ENCODE peak calls at places on chromosomes 11 and 22, in nine cellular contexts. P is AG09309, T is MCF 10A, H is H9, S is WERI-Rb-1, J is endothelial cell, V is RWPE1, N is body of pancreas, Y is heart left ventricle. O is an unnamed sample.

GRCh38 chr11:77081976-77082836 is 15.4 kb downstream of the CAPN5 start:
- DNase-seq in V (no peak), S (no peak), H (no peak), P (no peak), T (no peak), J (no peak), Y (peak), N (peak), O (no peak)

GRCh38 chr22:48044484-48045060 is 1282.1 kb downstream of the TBC1D22A start:
- DNase-seq in Y (no peak), T (no peak), N (no peak), V (no peak), H (no peak), J (no peak), P (no peak), S (no peak), O (no peak)

GRCh38 chr11:106172389-106172991 is 95.0 kb downstream of the AASDHPPT start:
- DNase-seq in T (no peak), V (no peak), P (peak), H (no peak), N (no peak), Y (no peak), J (no peak), S (no peak), O (no peak)

GRCh38 chr11:61080986-61081590 is 21.2 kb upstream of the CD5 start:
- DNase-seq in T (no peak), V (no peak), J (no peak), S (no peak), H (no peak), N (no peak), Y (no peak), P (no peak), O (no peak)

GRCh38 chr11:122754553-122755322 is 83.6 kb upstream of the CRTAM start:
- DNase-seq in Y (no peak), P (no peak), J (peak), N (peak), H (peak), T (no peak), V (no peak), S (peak), O (peak)

GRCh38 chr11:12900496-12900895 is 108.6 kb upstream of the RASSF10 start:
- DNase-seq in T (peak), N (no peak), H (no peak), J (no peak), S (no peak), V (peak), Y (no peak), P (peak), O (no peak)

GRCh38 chr11:120020981-120021380 is 116.9 kb downstream of the TRIM29 start:
- DNase-seq in Y (no peak), N (no peak), J (no peak), T (no peak), V (no peak), P (no peak), H (no peak), S (no peak), O (no peak)

GRCh38 chr11:19191530-19192169 is 10.1 kb downstream of the CSRP3 start:
- DNase-seq in T (no peak), V (no peak), Y (peak), P (no peak), N (peak), H (no peak), J (no peak), S (no peak), O (no peak)

GRCh38 chr11:116868066-116868465 is 30.6 kb upstream of the APOA1 start:
- DNase-seq in H (no peak), V (no peak), J (no peak), T (no peak), P (no peak), S (no peak), N (no peak), Y (no peak), O (no peak)

GRCh38 chr11:66559862-66560676 is 8.3 kb downstream of the CTSF start:
- DNase-seq in N (no peak), H (no peak), V (no peak), T (no peak), J (no peak), Y (no peak), S (no peak), P (no peak), O (no peak)

GRCh38 chr11:115552773-115553438 is 48.7 kb upstream of the CADM1 start:
- DNase-seq in J (no peak), N (no peak), T (no peak), P (no peak), S (no peak), Y (no peak), V (no peak), H (no peak), O (no peak)

GRCh38 chr11:117829369-117829725 is 4.8 kb upstream of the FXYD2 start:
- DNase-seq in H (peak), N (no peak), J (no peak), Y (peak), S (no peak), T (no peak), P (no peak), V (no peak), O (no peak)

GRCh38 chr11:96257972-96258951 is 84.7 kb downstream of the MAML2 start:
- DNase-seq in V (no peak), Y (no peak), T (no peak), S (no peak), P (no peak), H (no peak), N (no peak), J (no peak), O (no peak)

GRCh38 chr22:32205974-32206773 is 1.3 kb upstream of the RFPL2 start:
- DNase-seq in N (no peak), Y (no peak), V (no peak), P (no peak), J (peak), T (no peak), H (peak), S (no peak), O (peak)

GRCh38 chr11:123103326-123103980 is 41.5 kb upstream of the HSPA8 start:
- DNase-seq in S (peak), V (peak), T (peak), H (no peak), Y (peak), N (peak), P (peak), J (peak), O (peak)

GRCh38 chr22:30694638-30695350 is at the start of gene OSBP2:
- DNase-seq in T (no peak), Y (peak), V (peak), J (peak), N (peak), H (peak), P (no peak), S (peak), O (peak)

GRCh38 chr22:48175721-48176120 is 1413.3 kb downstream of the TBC1D22A start:
- DNase-seq in N (no peak), H (no peak), S (no peak), P (no peak), T (no peak), J (no peak), V (no peak), Y (no peak), O (no peak)

GRCh38 chr11:34395916-34396555 is 38.2 kb upstream of the ABTB2 start:
- DNase-seq in V (peak), T (peak), J (no peak), N (no peak), H (no peak), Y (no peak), S (no peak), P (peak), O (no peak)

GRCh38 chr11:43316451-43316850 is 4.7 kb downstream of the API5 start:
- DNase-seq in S (no peak), P (no peak), N (no peak), J (no peak), T (no peak), V (no peak), Y (no peak), H (no peak), O (no peak)

GRCh38 chr11:95501761-95502266 is 270.8 kb upstream of the SESN3 start:
- DNase-seq in V (no peak), Y (no peak), P (no peak), N (no peak), J (no peak), S (no peak), T (no peak), H (no peak), O (no peak)

GRCh38 chr11:1028616-1029015 is 7.9 kb downstream of the MUC6 start:
- DNase-seq in J (no peak), P (no peak), N (no peak), S (no peak), T (no peak), H (no peak), Y (no peak), V (no peak), O (no peak)

GRCh38 chr11:959608-960007 is 33.9 kb downstream of the AP2A2 start:
- DNase-seq in J (no peak), Y (no peak), N (peak), P (no peak), V (no peak), S (no peak), T (no peak), H (no peak), O (no peak)

GRCh38 chr22:23055448-23056179 is 14.7 kb upstream of the GNAZ start:
- DNase-seq in S (no peak), T (no peak), P (no peak), H (peak), V (no peak), Y (no peak), N (no peak), J (no peak), O (no peak)

GRCh38 chr22:36237462-36238347 is 1.6 kb downstream of the APOL2 start:
- DNase-seq in V (no peak), S (no peak), T (no peak), J (no peak), H (peak), P (no peak), Y (peak), N (no peak), O (no peak)

GRCh38 chr22:35554297-35554845 is 13.7 kb downstream of the RASD2 start:
- DNase-seq in S (no peak), J (no peak), T (no peak), V (no peak), P (no peak), Y (no peak), H (no peak), N (no peak), O (no peak)

GRCh38 chr11:19511413-19512183 is 201.0 kb upstream of the NAV2 start:
- DNase-seq in P (no peak), H (no peak), S (no peak), J (no peak), N (peak), Y (peak), V (no peak), T (peak), O (no peak)

GRCh38 chr22:49763138-49763537 is 64.5 kb downstream of the BRD1 start:
- DNase-seq in T (no peak), P (no peak), N (no peak), H (no peak), S (no peak), V (no peak), J (no peak), Y (no peak), O (no peak)

GRCh38 chr22:45620707-45621106 is 50.9 kb upstream of the ATXN10 start:
- DNase-seq in Y (no peak), V (no peak), S (no peak), N (no peak), J (no peak), P (no peak), H (no peak), T (no peak), O (no peak)

GRCh38 chr11:60902625-60903024 is 3.8 kb downstream of the PRPF19 start:
- DNase-seq in N (no peak), P (no peak), V (no peak), T (no peak), Y (no peak), H (no peak), S (no peak), J (no peak), O (no peak)

GRCh38 chr11:46826310-46827044 is 19.6 kb downstream of the CKAP5 start:
- DNase-seq in H (peak), S (peak), T (peak), V (peak), N (peak), Y (peak), J (peak), P (no peak), O (peak)

GRCh38 chr11:106708348-106708747 is 309.9 kb downstream of the GUCY1A2 start:
- DNase-seq in Y (no peak), H (no peak), J (no peak), T (no peak), P (no peak), N (no peak), V (no peak), S (no peak), O (peak)

GRCh38 chr11:102111787-102112653 is 1.8 kb downstream of the YAP1 start:
- DNase-seq in T (peak), Y (peak), P (peak), J (no peak), N (peak), S (no peak), H (no peak), V (peak), O (no peak)

GRCh38 chr11:102109896-102110760 is at the start of gene YAP1:
- DNase-seq in Y (peak), P (peak), T (peak), N (peak), S (peak), V (peak), H (peak), J (peak), O (peak)

GRCh38 chr11:102110761-102111010 is 439 bp downstream of the YAP1 start:
- DNase-seq in V (peak), Y (no peak), J (no peak), N (no peak), H (no peak), T (no peak), S (no peak), P (no peak), O (no peak)

GRCh38 chr11:102112654-102112926 is 2.3 kb downstream of the YAP1 start:
- DNase-seq in J (no peak), N (no peak), H (no peak), P (no peak), V (no peak), Y (no peak), T (peak), S (no peak), O (no peak)

GRCh38 chr11:102111011-102111786 is 952 bp downstream of the YAP1 start:
- DNase-seq in Y (peak), S (peak), V (peak), N (peak), T (peak), J (peak), H (peak), P (no peak), O (peak)
- TF ChIP-seq CTCF in Y (no peak), S (no peak), V (peak), N (no peak), T (no peak), J (no peak), H (peak), P (peak), O (peak)

GRCh38 chr22:34019190-34019845 is 99.0 kb upstream of the LARGE1 start:
- DNase-seq in J (no peak), S (no peak), T (no peak), V (no peak), P (no peak), N (no peak), Y (no peak), H (no peak), O (peak)
- TF ChIP-seq CTCF in J (no peak), S (no peak), T (no peak), V (no peak), P (no peak), N (no peak), Y (no peak), H (no peak), O (no peak)

DNA sequence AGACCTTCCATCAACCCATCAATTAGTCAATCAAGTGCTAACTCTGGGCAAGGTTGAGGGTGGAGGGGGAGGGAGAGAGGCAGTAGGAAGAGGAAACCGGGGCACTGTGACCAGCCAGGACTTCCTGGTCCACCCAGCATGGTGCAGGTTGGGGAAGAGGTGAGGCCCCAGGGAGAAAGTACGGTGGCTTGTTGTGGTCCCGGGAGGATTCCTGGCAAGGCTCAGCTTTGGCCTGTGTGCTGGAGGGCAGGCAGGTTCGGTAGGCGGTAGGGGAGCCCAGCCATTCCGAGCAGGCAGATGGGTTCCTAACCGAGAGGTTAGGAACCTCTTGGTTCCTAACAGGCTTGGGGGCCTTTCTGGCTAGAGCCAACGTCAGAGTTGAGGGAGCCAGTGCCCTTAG is 10.8 kb downstream of the ST14 start:
- DNase-seq in S (no peak), V (no peak), Y (no peak), N (no peak), H (no peak), T (no peak), P (no peak), J (no peak), O (peak)
- TF ChIP-seq CTCF in S (no peak), V (no peak), Y (no peak), N (no peak), H (no peak), T (no peak), P (no peak), J (no peak), O (no peak)

GRCh38 chr11:78838417-78838816 is 263.8 kb upstream of the NARS2 start:
- DNase-seq in Y (no peak), T (peak), V (peak), J (no peak), H (no peak), S (no peak), N (no peak), P (no peak), O (peak)
- TF ChIP-seq CTCF in Y (no peak), T (no peak), V (no peak), J (no peak), H (peak), S (no peak), N (peak), P (no peak), O (peak)

DNA sequence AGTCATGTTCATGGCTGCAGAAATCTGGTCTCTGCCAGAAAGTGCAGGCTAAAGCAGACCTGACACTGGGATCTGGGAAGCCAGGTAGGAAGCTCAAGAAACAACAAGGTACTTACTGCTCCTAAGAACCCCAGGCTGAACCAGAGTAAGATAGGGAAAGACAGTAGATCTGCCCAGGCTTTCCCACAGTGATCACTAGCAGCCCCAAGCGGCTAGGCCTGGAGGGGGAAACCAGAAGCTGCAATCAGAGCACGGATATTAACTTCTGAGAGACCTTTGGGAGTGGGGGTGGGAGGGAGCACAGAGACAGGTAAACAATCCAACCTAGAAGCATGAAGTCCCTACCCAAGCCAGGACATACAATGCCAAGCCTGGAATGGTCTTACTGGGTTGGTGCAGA is 135.2 kb upstream of the C11orf58 start:
- DNase-seq in J (no peak), V (no peak), Y (peak), H (peak), S (no peak), N (peak), T (no peak), P (no peak), O (peak)
- TF ChIP-seq CTCF in J (no peak), V (no peak), Y (peak), H (no peak), S (no peak), N (no peak), T (no peak), P (no peak), O (no peak)

DNA sequence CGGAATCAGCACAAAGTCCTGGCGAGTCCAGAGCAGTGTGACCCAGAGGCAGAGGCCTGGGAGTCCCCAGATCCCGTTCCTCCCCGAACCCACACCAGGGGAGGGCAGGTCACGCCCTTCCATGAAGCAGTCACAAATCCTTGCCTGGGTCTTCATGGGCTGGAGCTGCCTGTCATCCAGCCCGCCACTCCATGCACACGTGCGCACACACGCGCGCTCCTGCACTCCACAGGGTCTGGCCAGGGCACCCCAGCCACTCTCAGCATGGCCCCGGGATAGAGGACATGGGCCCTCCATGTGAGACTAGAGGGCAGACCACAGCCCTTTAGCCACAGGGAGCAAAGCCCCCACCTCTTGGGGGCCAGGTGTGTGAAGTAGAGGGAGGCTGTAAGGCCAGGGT is 5.7 kb upstream of the TNFRSF13C start:
- DNase-seq in T (no peak), N (no peak), H (no peak), S (no peak), J (no peak), P (no peak), Y (no peak), V (no peak), O (no peak)
- TF ChIP-seq CTCF in T (no peak), N (no peak), H (no peak), S (no peak), J (no peak), P (no peak), Y (no peak), V (no peak), O (no peak)

GRCh38 chr11:84264066-84264465 is 977.9 kb upstream of the CCDC90B start:
- DNase-seq in N (no peak), S (no peak), V (no peak), Y (no peak), H (no peak), T (no peak), J (no peak), P (no peak), O (no peak)

GRCh38 chr11:84260862-84261261 is 974.7 kb upstream of the CCDC90B start:
- DNase-seq in S (peak), P (no peak), T (no peak), V (no peak), N (no peak), H (no peak), Y (no peak), J (no peak), O (no peak)

GRCh38 chr11:84256618-84257017 is 970.5 kb upstream of the CCDC90B start:
- DNase-seq in Y (no peak), V (no peak), S (no peak), T (no peak), H (no peak), J (no peak), P (no peak), N (no peak), O (no peak)

DNA sequence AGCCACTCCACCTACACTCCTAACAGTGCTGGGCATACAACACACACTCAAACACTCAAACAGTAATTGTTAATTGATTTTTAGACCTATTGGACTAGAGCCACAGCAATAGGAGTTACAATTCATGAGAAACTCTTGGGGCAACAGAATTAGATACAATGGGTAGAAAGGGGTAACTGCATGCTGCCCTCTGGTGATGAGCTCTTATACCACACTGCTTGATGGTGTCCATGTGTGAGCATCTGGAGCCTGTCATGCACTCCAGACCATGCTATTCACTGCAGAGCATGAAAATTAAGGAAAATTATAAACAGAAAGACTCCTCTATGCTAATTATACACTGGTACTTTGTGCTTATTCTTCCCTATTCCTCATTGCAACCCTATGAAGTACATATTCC is 975.5 kb upstream of the CCDC90B start:
- DNase-seq in N (peak), S (peak), V (no peak), H (peak), Y (no peak), J (peak), P (no peak), T (no peak), O (peak)
- TF ChIP-seq CTCF in N (peak), S (peak), V (no peak), H (peak), Y (no peak), J (peak), P (no peak), T (no peak), O (peak)